ENCODE peak calls at places on chromosomes 11 and 22, in seven cellular contexts. T, U, V, M, D, O and A are unnamed samples.

GRCh38 chr11:68016904-68017817 is 7.0 kb downstream of the ALDH3B1 start:
- DNase-seq in T (no peak), U (no peak), V (no peak), M (peak; percentile 55), D (peak; percentile 34), O (no peak), A (no peak)

GRCh38 chr11:113431746-113432145 is 43.5 kb downstream of the DRD2 start:
- DNase-seq in T (no peak), U (no peak), V (no peak), M (no peak), D (no peak), O (no peak), A (no peak)

GRCh38 chr11:2085251-2086066 is 53.7 kb downstream of the IGF2 start:
- DNase-seq in T (no peak), U (no peak), V (no peak), M (no peak), D (no peak), O (no peak), A (no peak)

GRCh38 chr11:111983187-111983986 is 41.8 kb upstream of the DLAT start:
- DNase-seq in T (no peak), U (peak; percentile 70), V (peak; percentile 72), M (peak; percentile 48), D (peak; percentile 90), O (no peak), A (no peak)

GRCh38 chr11:122776546-122776945 is 61.8 kb upstream of the CRTAM start:
- DNase-seq in T (no peak), U (no peak), V (no peak), M (no peak), D (no peak), O (no peak), A (no peak)

GRCh38 chr11:69493931-69494821 is 12.7 kb downstream of the LINC01488 start:
- DNase-seq in T (no peak), U (no peak), V (no peak), M (no peak), D (no peak), O (no peak), A (no peak)

GRCh38 chr11:44853674-44854073 is 97.0 kb downstream of the TP53I11 start:
- DNase-seq in T (no peak), U (no peak), V (no peak), M (no peak), D (no peak), O (no peak), A (no peak)

GRCh38 chr11:105392546-105392945 is 217.3 kb upstream of the GRIA4 start:
- DNase-seq in T (no peak), U (no peak), V (no peak), M (no peak), D (no peak), O (no peak), A (no peak)

GRCh38 chr22:32413715-32414114 is 1.7 kb upstream of the RTCB start:
- DNase-seq in T (no peak), U (no peak), V (no peak), M (no peak), D (no peak), O (no peak), A (no peak)

GRCh38 chr11:12525466-12526055 is 148.2 kb downstream of the PARVA start:
- DNase-seq in T (no peak), U (no peak), V (no peak), M (no peak), D (peak; percentile 80), O (no peak), A (no peak)

GRCh38 chr11:7577883-7578242 is 64.1 kb downstream of the PPFIBP2 start:
- DNase-seq in T (no peak), U (no peak), V (no peak), M (no peak), D (peak; percentile 62), O (no peak), A (no peak)

GRCh38 chr11:78808903-78809302 is 234.2 kb upstream of the NARS2 start:
- DNase-seq in T (no peak), U (no peak), V (no peak), M (no peak), D (no peak), O (no peak), A (no peak)

GRCh38 chr11:12876340-12876739 is 132.8 kb upstream of the RASSF10 start:
- DNase-seq in T (no peak), U (no peak), V (no peak), M (no peak), D (no peak), O (no peak), A (no peak)

GRCh38 chr11:68311155-68312116 is 955 bp upstream of the LRP5 start:
- DNase-seq in T (no peak), U (no peak), V (no peak), M (no peak), D (no peak), O (no peak), A (no peak)

GRCh38 chr11:76131585-76131984 is 74.7 kb downstream of the WNT11 start:
- DNase-seq in T (no peak), U (no peak), V (no peak), M (no peak), D (no peak), O (no peak), A (no peak)

GRCh38 chr22:45709004-45709739 is 37.5 kb downstream of the ATXN10 start:
- DNase-seq in T (no peak), U (no peak), V (no peak), M (no peak), D (no peak), O (no peak), A (no peak)

GRCh38 chr11:57668467-57668890 is 565 bp downstream of the ZDHHC5 start:
- DNase-seq in T (no peak), U (no peak), V (no peak), M (no peak), D (no peak), O (peak; percentile 28), A (no peak)

GRCh38 chr22:28015676-28016601 is 96.9 kb upstream of the PITPNB start:
- DNase-seq in T (no peak), U (peak; percentile 12), V (no peak), M (no peak), D (no peak), O (no peak), A (no peak)

GRCh38 chr22:37212174-37212906 is at the start of gene SSTR3:
- DNase-seq in T (no peak), U (no peak), V (no peak), M (peak; percentile 16), D (peak; percentile 33), O (no peak), A (no peak)